ENCODE peak calls at places on chromosome 13, in nine cellular contexts. One of them, this sample, is unnamed.

GRCh38 chr13:39599842-39600241 is 3.2 kb downstream of the LHFPL6 start:
- DNase-seq in left ventricle myocardium inferior: no peak
- DNase-seq in neural crest cell: no peak
- DNase-seq in mesothelial cell of epicardium: no peak
- DNase-seq in ascending aorta: no peak
- DNase-seq in AG10803: peak
- DNase-seq in WTC11: no peak
- DNase-seq in fibroblast of the aortic adventitia: peak
- DNase-seq in CD8-positive, alpha-beta T cell: no peak
- DNase-seq in this sample: no peak

GRCh38 chr13:83232626-83233025 is 649.6 kb downstream of the SLITRK1 start:
- DNase-seq in left ventricle myocardium inferior: no peak
- DNase-seq in neural crest cell: no peak
- DNase-seq in mesothelial cell of epicardium: no peak
- DNase-seq in ascending aorta: no peak
- DNase-seq in AG10803: peak
- DNase-seq in WTC11: no peak
- DNase-seq in fibroblast of the aortic adventitia: no peak
- DNase-seq in CD8-positive, alpha-beta T cell: no peak
- DNase-seq in this sample: no peak

GRCh38 chr13:99281811-99282263 is 23.7 kb upstream of the GPR18 start:
- DNase-seq in left ventricle myocardium inferior: peak
- DNase-seq in neural crest cell: no peak
- DNase-seq in mesothelial cell of epicardium: no peak
- DNase-seq in ascending aorta: peak
- DNase-seq in AG10803: peak
- DNase-seq in WTC11: no peak
- DNase-seq in fibroblast of the aortic adventitia: no peak
- DNase-seq in CD8-positive, alpha-beta T cell: peak
- DNase-seq in this sample: no peak

GRCh38 chr13:102965802-102966201 is 100.4 kb downstream of the SLC10A2 start:
- DNase-seq in left ventricle myocardium inferior: no peak
- DNase-seq in neural crest cell: no peak
- DNase-seq in mesothelial cell of epicardium: no peak
- DNase-seq in ascending aorta: no peak
- DNase-seq in AG10803: no peak
- DNase-seq in WTC11: no peak
- DNase-seq in fibroblast of the aortic adventitia: no peak
- DNase-seq in CD8-positive, alpha-beta T cell: no peak
- DNase-seq in this sample: no peak

GRCh38 chr13:23654111-23655110 is 84.2 kb downstream of the TNFRSF19 start:
- DNase-seq in left ventricle myocardium inferior: peak
- DNase-seq in neural crest cell: no peak
- DNase-seq in mesothelial cell of epicardium: no peak
- DNase-seq in ascending aorta: no peak
- DNase-seq in AG10803: peak
- DNase-seq in WTC11: no peak
- DNase-seq in fibroblast of the aortic adventitia: no peak
- DNase-seq in CD8-positive, alpha-beta T cell: no peak
- DNase-seq in this sample: no peak

GRCh38 chr13:99434258-99434788 is 66.9 kb upstream of the TM9SF2 start:
- DNase-seq in left ventricle myocardium inferior: no peak
- DNase-seq in neural crest cell: no peak
- DNase-seq in mesothelial cell of epicardium: no peak
- DNase-seq in ascending aorta: no peak
- DNase-seq in AG10803: no peak
- DNase-seq in WTC11: peak
- DNase-seq in fibroblast of the aortic adventitia: no peak
- DNase-seq in CD8-positive, alpha-beta T cell: peak
- DNase-seq in this sample: no peak

GRCh38 chr13:75906315-75906714 is 270.2 kb downstream of the LMO7 start:
- DNase-seq in left ventricle myocardium inferior: no peak
- DNase-seq in neural crest cell: no peak
- DNase-seq in mesothelial cell of epicardium: no peak
- DNase-seq in ascending aorta: no peak
- DNase-seq in AG10803: no peak
- DNase-seq in WTC11: peak
- DNase-seq in fibroblast of the aortic adventitia: no peak
- DNase-seq in CD8-positive, alpha-beta T cell: no peak
- DNase-seq in this sample: no peak

GRCh38 chr13:65488606-65489005 is 1741.5 kb downstream of the PCDH9 start:
- DNase-seq in left ventricle myocardium inferior: no peak
- DNase-seq in neural crest cell: no peak
- DNase-seq in mesothelial cell of epicardium: no peak
- DNase-seq in ascending aorta: no peak
- DNase-seq in AG10803: no peak
- DNase-seq in WTC11: no peak
- DNase-seq in fibroblast of the aortic adventitia: no peak
- DNase-seq in CD8-positive, alpha-beta T cell: no peak
- DNase-seq in this sample: no peak

GRCh38 chr13:73141292-73141771 is 82.5 kb downstream of the KLF5 start:
- DNase-seq in left ventricle myocardium inferior: no peak
- DNase-seq in neural crest cell: no peak
- DNase-seq in mesothelial cell of epicardium: no peak
- DNase-seq in ascending aorta: no peak
- DNase-seq in AG10803: no peak
- DNase-seq in WTC11: no peak
- DNase-seq in fibroblast of the aortic adventitia: peak
- DNase-seq in CD8-positive, alpha-beta T cell: no peak
- DNase-seq in this sample: no peak

GRCh38 chr13:57634829-57635165 is 3.3 kb downstream of the PCDH17 start:
- DNase-seq in left ventricle myocardium inferior: no peak
- DNase-seq in neural crest cell: no peak
- DNase-seq in mesothelial cell of epicardium: no peak
- DNase-seq in ascending aorta: no peak
- DNase-seq in AG10803: no peak
- DNase-seq in WTC11: peak
- DNase-seq in fibroblast of the aortic adventitia: no peak
- DNase-seq in CD8-positive, alpha-beta T cell: no peak
- DNase-seq in this sample: no peak

GRCh38 chr13:48155850-48156249 is 60.9 kb upstream of the MED4 start:
- DNase-seq in left ventricle myocardium inferior: no peak
- DNase-seq in neural crest cell: no peak
- DNase-seq in mesothelial cell of epicardium: no peak
- DNase-seq in ascending aorta: no peak
- DNase-seq in AG10803: peak
- DNase-seq in WTC11: no peak
- DNase-seq in fibroblast of the aortic adventitia: peak
- DNase-seq in CD8-positive, alpha-beta T cell: peak
- DNase-seq in this sample: no peak

GRCh38 chr13:65606622-65607021 is 1623.5 kb downstream of the PCDH9 start:
- DNase-seq in left ventricle myocardium inferior: no peak
- DNase-seq in neural crest cell: no peak
- DNase-seq in mesothelial cell of epicardium: no peak
- DNase-seq in ascending aorta: no peak
- DNase-seq in AG10803: peak
- DNase-seq in WTC11: no peak
- DNase-seq in fibroblast of the aortic adventitia: peak
- DNase-seq in CD8-positive, alpha-beta T cell: no peak
- DNase-seq in this sample: no peak

GRCh38 chr13:65787087-65787486 is 1443.0 kb downstream of the PCDH9 start:
- DNase-seq in left ventricle myocardium inferior: no peak
- DNase-seq in neural crest cell: no peak
- DNase-seq in mesothelial cell of epicardium: no peak
- DNase-seq in ascending aorta: no peak
- DNase-seq in AG10803: peak
- DNase-seq in WTC11: no peak
- DNase-seq in fibroblast of the aortic adventitia: peak
- DNase-seq in CD8-positive, alpha-beta T cell: no peak
- DNase-seq in this sample: no peak

GRCh38 chr13:26971990-26972888 is 199.4 kb downstream of the USP12 start:
- DNase-seq in left ventricle myocardium inferior: no peak
- DNase-seq in neural crest cell: no peak
- DNase-seq in mesothelial cell of epicardium: no peak
- DNase-seq in ascending aorta: no peak
- DNase-seq in AG10803: no peak
- DNase-seq in WTC11: peak
- DNase-seq in fibroblast of the aortic adventitia: peak
- DNase-seq in CD8-positive, alpha-beta T cell: no peak
- DNase-seq in this sample: no peak

GRCh38 chr13:30895773-30896172 is 10.3 kb upstream of the MEDAG start:
- DNase-seq in left ventricle myocardium inferior: peak
- DNase-seq in neural crest cell: no peak
- DNase-seq in mesothelial cell of epicardium: no peak
- DNase-seq in ascending aorta: peak
- DNase-seq in AG10803: peak
- DNase-seq in WTC11: no peak
- DNase-seq in fibroblast of the aortic adventitia: peak
- DNase-seq in CD8-positive, alpha-beta T cell: no peak
- DNase-seq in this sample: no peak

DNA sequence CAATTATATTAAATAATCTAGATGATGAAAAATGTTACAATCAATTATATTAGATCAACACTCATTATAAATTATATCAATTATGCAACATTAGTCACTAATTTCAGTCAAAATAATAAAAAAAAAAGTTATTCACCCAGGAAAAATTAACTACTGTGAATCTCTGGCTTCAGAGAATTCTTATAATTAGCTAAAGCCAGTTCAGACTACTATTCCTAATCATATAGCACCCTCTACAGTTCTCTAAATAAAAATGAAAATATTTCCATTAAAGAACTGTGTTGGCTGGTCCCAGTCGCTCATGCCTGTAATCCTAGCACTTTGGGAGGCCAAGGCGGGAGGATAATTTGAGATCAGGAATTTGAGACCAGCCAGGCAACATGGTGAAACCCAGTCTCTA is 33.0 kb downstream of the XPO4 start:
- DNase-seq in left ventricle myocardium inferior: no peak
- DNase-seq in neural crest cell: no peak
- DNase-seq in mesothelial cell of epicardium: no peak
- DNase-seq in ascending aorta: no peak
- DNase-seq in AG10803: peak
- DNase-seq in WTC11: no peak
- DNase-seq in fibroblast of the aortic adventitia: peak
- DNase-seq in CD8-positive, alpha-beta T cell: no peak
- DNase-seq in this sample: no peak
- TF ChIP-seq CTCF in left ventricle myocardium inferior: peak
- TF ChIP-seq CTCF in neural crest cell: peak
- TF ChIP-seq CTCF in mesothelial cell of epicardium: no peak
- TF ChIP-seq CTCF in ascending aorta: no peak
- TF ChIP-seq CTCF in AG10803: peak
- TF ChIP-seq CTCF in WTC11: no peak
- TF ChIP-seq CTCF in fibroblast of the aortic adventitia: peak
- TF ChIP-seq CTCF in CD8-positive, alpha-beta T cell: no peak
- TF ChIP-seq CTCF in this sample: no peak

GRCh38 chr13:95426631-95427030 is 125.4 kb upstream of the ABCC4 start:
- DNase-seq in left ventricle myocardium inferior: no peak
- DNase-seq in neural crest cell: no peak
- DNase-seq in mesothelial cell of epicardium: no peak
- DNase-seq in ascending aorta: no peak
- DNase-seq in AG10803: no peak
- DNase-seq in WTC11: no peak
- DNase-seq in fibroblast of the aortic adventitia: no peak
- DNase-seq in CD8-positive, alpha-beta T cell: no peak
- DNase-seq in this sample: no peak

GRCh38 chr13:95437561-95437960 is 115.0 kb upstream of the CLDN10 start:
- DNase-seq in left ventricle myocardium inferior: no peak
- DNase-seq in neural crest cell: no peak
- DNase-seq in mesothelial cell of epicardium: no peak
- DNase-seq in ascending aorta: no peak
- DNase-seq in AG10803: no peak
- DNase-seq in WTC11: no peak
- DNase-seq in fibroblast of the aortic adventitia: no peak
- DNase-seq in CD8-positive, alpha-beta T cell: no peak
- DNase-seq in this sample: no peak

DNA sequence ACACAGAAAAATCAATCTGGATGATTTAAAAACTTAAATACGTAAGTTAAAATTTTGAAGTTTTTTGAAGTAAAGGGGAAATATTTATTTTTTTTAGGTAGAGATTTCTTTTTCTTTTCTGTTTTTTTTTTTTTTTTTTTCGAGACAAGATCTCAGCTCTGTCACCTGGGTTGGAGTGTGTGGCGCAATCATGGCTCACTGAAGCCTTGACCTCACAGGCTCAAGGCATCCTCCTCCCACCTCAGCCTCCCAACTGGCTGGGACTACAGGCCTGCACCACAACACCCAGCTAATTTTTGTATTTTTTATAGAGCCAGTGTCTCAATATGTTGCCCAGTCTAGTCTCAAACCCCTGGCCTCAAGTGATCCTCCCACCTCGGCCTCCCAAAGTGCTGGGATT is 120.4 kb upstream of the CLDN10 start:
- DNase-seq in left ventricle myocardium inferior: no peak
- DNase-seq in neural crest cell: no peak
- DNase-seq in mesothelial cell of epicardium: no peak
- DNase-seq in ascending aorta: no peak
- DNase-seq in AG10803: no peak
- DNase-seq in WTC11: no peak
- DNase-seq in fibroblast of the aortic adventitia: no peak
- DNase-seq in CD8-positive, alpha-beta T cell: no peak
- DNase-seq in this sample: no peak
- TF ChIP-seq CTCF in left ventricle myocardium inferior: no peak
- TF ChIP-seq CTCF in neural crest cell: no peak
- TF ChIP-seq CTCF in mesothelial cell of epicardium: no peak
- TF ChIP-seq CTCF in ascending aorta: no peak
- TF ChIP-seq CTCF in AG10803: no peak
- TF ChIP-seq CTCF in WTC11: no peak
- TF ChIP-seq CTCF in fibroblast of the aortic adventitia: no peak
- TF ChIP-seq CTCF in CD8-positive, alpha-beta T cell: no peak
- TF ChIP-seq CTCF in this sample: no peak

DNA sequence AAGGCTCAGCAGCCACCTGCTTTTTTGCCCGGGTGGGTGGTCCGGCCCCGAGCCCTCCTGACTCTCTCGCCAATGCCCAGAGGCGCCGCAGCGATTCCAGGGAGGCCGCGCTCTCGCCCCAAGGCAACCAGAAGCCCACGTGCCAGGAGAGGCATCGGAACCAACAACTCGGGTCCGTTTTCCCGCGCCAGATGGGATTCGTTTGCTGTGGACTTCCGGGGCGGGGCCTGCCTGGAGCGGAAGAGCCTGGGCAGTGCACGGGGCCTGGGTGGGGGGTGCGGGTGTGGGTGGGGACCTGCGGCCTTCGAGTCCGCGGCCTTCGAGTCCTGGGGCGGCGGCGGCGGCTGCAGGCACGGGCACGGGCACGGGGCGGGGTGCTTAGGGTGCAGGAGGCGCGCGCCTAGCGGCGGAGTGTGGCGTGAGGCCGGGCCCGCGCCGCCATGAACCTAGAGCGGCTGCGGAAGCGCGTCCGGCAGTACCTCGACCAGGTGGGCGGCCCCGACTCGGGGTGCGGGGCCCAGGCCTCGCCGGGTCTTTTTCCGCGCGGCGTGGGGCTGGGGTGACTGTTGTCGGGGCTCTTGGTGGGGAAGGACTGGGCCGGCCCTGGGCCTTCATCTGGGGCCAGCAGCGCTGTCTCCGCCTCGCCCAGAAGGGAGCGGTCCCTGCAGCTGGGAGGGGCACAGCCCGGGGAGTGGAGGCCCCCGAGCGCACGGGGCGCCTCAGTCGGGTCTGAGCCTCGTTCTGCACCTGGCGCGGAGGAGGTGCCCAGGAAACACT is at the start of gene CDC16:
- DNase-seq in left ventricle myocardium inferior: peak
- DNase-seq in neural crest cell: peak
- DNase-seq in mesothelial cell of epicardium: peak
- DNase-seq in ascending aorta: peak
- DNase-seq in AG10803: peak
- DNase-seq in WTC11: peak
- DNase-seq in fibroblast of the aortic adventitia: peak
- DNase-seq in CD8-positive, alpha-beta T cell: peak
- DNase-seq in this sample: peak
- TF ChIP-seq CTCF in left ventricle myocardium inferior: peak
- TF ChIP-seq CTCF in neural crest cell: peak
- TF ChIP-seq CTCF in mesothelial cell of epicardium: no peak
- TF ChIP-seq CTCF in ascending aorta: no peak
- TF ChIP-seq CTCF in AG10803: no peak
- TF ChIP-seq CTCF in WTC11: no peak
- TF ChIP-seq CTCF in fibroblast of the aortic adventitia: no peak
- TF ChIP-seq CTCF in CD8-positive, alpha-beta T cell: peak
- TF ChIP-seq CTCF in this sample: no peak

GRCh38 chr13:69324109-69324886 is 783.3 kb upstream of the ATXN8OS start:
- DNase-seq in left ventricle myocardium inferior: no peak
- DNase-seq in neural crest cell: no peak
- DNase-seq in mesothelial cell of epicardium: no peak
- DNase-seq in ascending aorta: no peak
- DNase-seq in AG10803: no peak
- DNase-seq in WTC11: no peak
- DNase-seq in fibroblast of the aortic adventitia: no peak
- DNase-seq in CD8-positive, alpha-beta T cell: no peak
- DNase-seq in this sample: no peak
- TF ChIP-seq CTCF in left ventricle myocardium inferior: peak
- TF ChIP-seq CTCF in neural crest cell: peak
- TF ChIP-seq CTCF in mesothelial cell of epicardium: peak
- TF ChIP-seq CTCF in ascending aorta: no peak
- TF ChIP-seq CTCF in AG10803: no peak
- TF ChIP-seq CTCF in WTC11: no peak
- TF ChIP-seq CTCF in fibroblast of the aortic adventitia: no peak
- TF ChIP-seq CTCF in CD8-positive, alpha-beta T cell: no peak
- TF ChIP-seq CTCF in this sample: no peak